ENCODE peak calls at places on chromosomes 6 and 20, in nine cellular contexts. N, B, R, A, Y, G, F, Q and K are unnamed samples.

GRCh38 chr6:5333653-5334052 is 72.3 kb downstream of the FARS2 start:
- DNase-seq in N (peak), B (no peak), R (peak), A (no peak), Y (peak), G (no peak), F (no peak), Q (peak), K (no peak)

GRCh38 chr6:119071576-119071975 is 6.9 kb downstream of the FAM184A start:
- DNase-seq in N (no peak), B (no peak), R (no peak), A (no peak), Y (no peak), G (no peak), F (no peak), Q (no peak), K (no peak)

GRCh38 chr6:159594106-159594749 is 98.8 kb downstream of the SOD2 start:
- DNase-seq in N (peak), B (peak), R (peak), A (no peak), Y (no peak), G (no peak), F (no peak), Q (peak), K (no peak)

GRCh38 chr6:36769161-36769675 is 70.0 kb downstream of the CPNE5 start:
- DNase-seq in N (peak), B (no peak), R (peak), A (peak), Y (no peak), G (no peak), F (no peak), Q (no peak), K (no peak)

GRCh38 chr6:167435209-167435728 is 110.4 kb downstream of the TTLL2 start:
- DNase-seq in N (no peak), B (no peak), R (no peak), A (no peak), Y (no peak), G (no peak), F (no peak), Q (no peak), K (peak)

GRCh38 chr20:63531686-63532448 is 5.3 kb downstream of the PTK6 start:
- DNase-seq in N (no peak), B (no peak), R (no peak), A (no peak), Y (no peak), G (no peak), F (no peak), Q (no peak), K (no peak)

GRCh38 chr6:5713519-5713918 is 293.2 kb downstream of the NRN1 start:
- DNase-seq in N (no peak), B (no peak), R (no peak), A (no peak), Y (no peak), G (no peak), F (no peak), Q (no peak), K (no peak)

GRCh38 chr6:40922281-40922680 is 116.7 kb downstream of the UNC5CL start:
- DNase-seq in N (no peak), B (no peak), R (peak), A (no peak), Y (no peak), G (no peak), F (no peak), Q (no peak), K (no peak)

GRCh38 chr6:53005667-53006250 is 10.7 kb upstream of the GSTA4 start:
- DNase-seq in N (no peak), B (no peak), R (no peak), A (no peak), Y (no peak), G (no peak), F (no peak), Q (no peak), K (no peak)

GRCh38 chr6:134216304-134217029 is 101.4 kb downstream of the SGK1 start:
- DNase-seq in N (no peak), B (no peak), R (no peak), A (no peak), Y (no peak), G (no peak), F (no peak), Q (no peak), K (no peak)

GRCh38 chr20:9867196-9867980 is 28.5 kb upstream of the PAK5 start:
- DNase-seq in N (no peak), B (no peak), R (no peak), A (no peak), Y (no peak), G (no peak), F (no peak), Q (no peak), K (no peak)

GRCh38 chr6:48552905-48553304 is 441.9 kb upstream of the PTCHD4 start:
- DNase-seq in N (no peak), B (no peak), R (no peak), A (no peak), Y (no peak), G (no peak), F (no peak), Q (no peak), K (no peak)

GRCh38 chr20:48638546-48638945 is 189.3 kb downstream of the PREX1 start:
- DNase-seq in N (peak), B (peak), R (peak), A (no peak), Y (no peak), G (no peak), F (no peak), Q (peak), K (no peak)

GRCh38 chr20:51958636-51959542 is 156.6 kb upstream of the SALL4 start:
- DNase-seq in N (peak), B (no peak), R (no peak), A (no peak), Y (no peak), G (no peak), F (no peak), Q (peak), K (no peak)

GRCh38 chr6:85403331-85404015 is 46.4 kb upstream of the NT5E start:
- DNase-seq in N (peak), B (no peak), R (peak), A (no peak), Y (peak), G (no peak), F (no peak), Q (peak), K (no peak)

GRCh38 chr20:4961746-4962145 is 39.6 kb downstream of the SLC23A2 start:
- DNase-seq in N (peak), B (no peak), R (no peak), A (no peak), Y (no peak), G (no peak), F (no peak), Q (peak), K (no peak)

GRCh38 chr20:4563534-4563933 is 158.2 kb upstream of the PRND start:
- DNase-seq in N (peak), B (no peak), R (peak), A (no peak), Y (no peak), G (no peak), F (no peak), Q (peak), K (no peak)

GRCh38 chr20:37907677-37908397 is 4.9 kb downstream of the VSTM2L start:
- DNase-seq in N (peak), B (no peak), R (peak), A (no peak), Y (peak), G (no peak), F (no peak), Q (peak), K (no peak)

GRCh38 chr20:51190783-51191180 is 167.9 kb upstream of the KCNG1 start:
- DNase-seq in N (peak), B (no peak), R (no peak), A (no peak), Y (no peak), G (no peak), F (no peak), Q (peak), K (no peak)

GRCh38 chr20:8667306-8667705 is 401.6 kb upstream of the PLCB4 start:
- DNase-seq in N (peak), B (no peak), R (no peak), A (peak), Y (no peak), G (no peak), F (no peak), Q (peak), K (no peak)

GRCh38 chr6:24667378-24667803 is 514 bp downstream of the ACOT13 start:
- DNase-seq in N (peak), B (no peak), R (no peak), A (no peak), Y (no peak), G (no peak), F (no peak), Q (peak), K (no peak)

GRCh38 chr6:168341280-168341679 is 21.7 kb upstream of the DACT2 start:
- DNase-seq in N (no peak), B (no peak), R (no peak), A (no peak), Y (no peak), G (no peak), F (no peak), Q (no peak), K (no peak)

GRCh38 chr6:6788394-6789020 is 200.0 kb downstream of the LY86 start:
- DNase-seq in N (peak), B (no peak), R (peak), A (no peak), Y (no peak), G (no peak), F (no peak), Q (peak), K (no peak)

GRCh38 chr6:133555726-133556125 is 314.6 kb downstream of the EYA4 start:
- DNase-seq in N (no peak), B (no peak), R (no peak), A (no peak), Y (no peak), G (no peak), F (no peak), Q (no peak), K (no peak)

GRCh38 chr6:1639430-1639829 is 29.7 kb downstream of the FOXC1 start:
- DNase-seq in N (no peak), B (no peak), R (no peak), A (no peak), Y (no peak), G (peak), F (no peak), Q (no peak), K (no peak)

GRCh38 chr20:6663104-6663503 is 104.4 kb upstream of the BMP2 start:
- DNase-seq in N (no peak), B (no peak), R (no peak), A (no peak), Y (no peak), G (no peak), F (no peak), Q (no peak), K (no peak)

GRCh38 chr20:61414455-61414991 is 162.5 kb downstream of the CDH4 start:
- DNase-seq in N (no peak), B (no peak), R (no peak), A (no peak), Y (no peak), G (no peak), F (no peak), Q (no peak), K (no peak)

GRCh38 chr6:72643214-72643613 is 21.4 kb downstream of the KCNQ5 start:
- DNase-seq in N (peak), B (no peak), R (no peak), A (no peak), Y (no peak), G (no peak), F (no peak), Q (peak), K (no peak)

DNA sequence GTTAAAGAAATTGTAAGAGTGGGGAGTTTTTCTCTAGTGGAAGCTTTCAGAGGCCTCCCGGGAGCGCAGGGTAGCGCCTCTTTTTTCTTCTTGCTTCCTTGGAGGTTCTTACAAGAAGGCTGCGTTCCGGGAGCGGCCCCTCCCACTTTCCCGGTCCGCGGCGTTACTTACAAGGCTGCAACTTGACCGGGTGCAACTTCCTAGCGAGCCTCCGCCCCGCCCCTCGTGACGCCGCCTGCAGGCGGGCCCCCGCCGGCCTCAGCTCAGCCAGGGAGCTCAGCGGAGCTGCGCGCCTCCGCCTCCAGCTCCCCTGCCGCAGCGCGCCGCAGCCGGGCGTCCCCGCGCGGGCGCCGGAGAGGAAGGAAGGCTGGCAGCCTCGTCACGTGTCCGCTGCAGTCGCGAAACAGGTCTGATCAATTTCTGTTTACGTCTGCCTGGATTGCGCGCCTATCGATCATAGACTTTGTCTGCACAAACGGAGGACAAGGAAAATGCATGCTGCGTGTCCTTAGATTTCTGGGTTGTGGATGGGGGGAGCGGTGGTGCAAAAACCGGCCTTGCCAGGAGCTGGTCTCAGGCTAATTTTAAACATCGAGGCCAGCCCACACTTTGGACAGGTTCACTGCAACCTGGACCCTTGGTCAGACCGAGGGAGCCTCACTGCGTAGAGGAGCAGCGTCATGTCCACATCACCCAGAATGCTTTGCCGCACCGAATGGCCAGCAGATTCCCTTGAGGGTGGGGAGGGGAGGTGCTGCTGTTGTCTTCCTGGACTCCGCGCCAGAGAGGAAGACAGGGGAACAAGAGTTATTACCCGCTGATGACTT is at the start of the genes FAM217B and PPP1R3D:
- DNase-seq in N (peak), B (peak), R (peak), A (peak), Y (peak), G (peak), F (peak), Q (peak), K (peak)
- TF ChIP-seq CTCF in N (no peak), B (no peak), R (no peak), A (no peak), Y (peak), G (no peak), F (peak), Q (no peak), K (no peak)

DNA sequence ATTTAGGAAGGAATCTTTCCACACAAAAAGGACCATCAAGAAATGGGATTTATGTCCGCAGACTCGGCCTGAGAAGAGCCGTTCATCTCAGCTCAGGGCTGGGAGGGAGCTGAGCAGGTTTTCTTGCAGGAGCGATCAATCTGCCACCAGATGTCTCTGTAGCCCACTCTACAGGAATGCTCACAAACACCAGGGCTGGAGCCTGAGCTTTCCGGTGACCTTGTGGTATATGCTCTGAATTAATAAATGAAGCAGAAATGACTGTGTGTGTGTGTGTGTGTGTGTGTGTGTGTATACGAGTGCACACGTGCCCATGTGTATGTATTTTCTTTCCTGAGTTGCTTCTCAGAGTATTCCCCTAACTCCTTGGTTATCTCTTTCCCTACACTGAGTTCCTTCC is 12.0 kb downstream of the CD83 start:
- DNase-seq in N (peak), B (peak), R (peak), A (peak), Y (peak), G (peak), F (peak), Q (peak), K (no peak)
- TF ChIP-seq CTCF in N (peak), B (peak), R (peak), A (peak), Y (peak), G (no peak), F (peak), Q (peak), K (peak)

GRCh38 chr20:11692567-11692966 is 225.1 kb upstream of the BTBD3 start:
- DNase-seq in N (no peak), B (no peak), R (no peak), A (no peak), Y (no peak), G (no peak), F (no peak), Q (no peak), K (no peak)
- TF ChIP-seq CTCF in N (no peak), B (no peak), R (no peak), A (no peak), Y (no peak), G (no peak), F (no peak), Q (no peak), K (no peak)

DNA sequence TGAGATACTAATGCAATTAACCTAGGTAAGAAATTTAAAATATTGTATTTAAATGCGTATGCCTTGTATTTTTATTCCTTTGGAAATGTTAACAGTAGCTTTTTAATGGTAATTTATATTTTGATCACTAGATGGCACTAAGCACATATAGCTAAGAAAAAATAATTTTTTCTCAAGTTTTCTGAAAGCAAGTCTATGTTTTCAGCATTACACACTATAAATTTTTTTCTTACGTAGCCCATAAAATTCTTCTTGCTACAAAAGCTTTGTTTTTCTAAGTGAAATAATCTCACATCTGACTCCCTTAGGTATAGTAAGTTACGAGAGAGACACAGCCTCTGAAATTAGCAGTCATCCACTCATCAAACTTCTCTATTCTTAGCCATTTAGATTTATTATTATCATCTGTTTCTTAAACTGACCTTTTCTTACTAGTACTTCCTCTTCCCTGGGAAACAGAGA is 35.7 kb downstream of the TSPYL4 start:
- DNase-seq in N (peak), B (no peak), R (peak), A (no peak), Y (no peak), G (no peak), F (no peak), Q (peak), K (no peak)
- TF ChIP-seq CTCF in N (peak), B (peak), R (peak), A (peak), Y (peak), G (no peak), F (no peak), Q (peak), K (no peak)